ENCODE peak calls at places on chromosomes 12 and 14, in six cellular contexts. H, R, Z, W, Y and I are unnamed samples.

GRCh38 chr12:27624586-27624985 is 71.7 kb upstream of the REP15 start:
- DNase-seq in Z (no peak), Y (no peak), W (no peak), R (no peak), H (no peak), I (no peak)

GRCh38 chr14:68295316-68295816 is 475.8 kb downstream of the RAD51B start:
- DNase-seq in R (no peak), H (peak; percentile 90), Z (peak; percentile 73), Y (peak; percentile 55), W (no peak), I (peak; percentile 9)

GRCh38 chr14:91521058-91521721 is 11.1 kb upstream of the PPP4R3A start:
- DNase-seq in W (no peak), R (no peak), Y (no peak), H (no peak), Z (no peak), I (no peak)

GRCh38 chr14:33435911-33436310 is 497.2 kb downstream of the NPAS3 start:
- DNase-seq in Z (no peak), W (no peak), Y (no peak), R (peak; percentile 69), H (no peak), I (no peak)

GRCh38 chr12:92363295-92364146 is 217.9 kb upstream of the BTG1 start:
- DNase-seq in W (no peak), Z (peak; percentile 15), Y (peak; percentile 13), R (no peak), H (peak; percentile 16), I (no peak)

GRCh38 chr12:85829391-85829790 is 6.8 kb downstream of the RASSF9 start:
- DNase-seq in Y (no peak), H (no peak), W (no peak), Z (no peak), R (peak; percentile 71), I (no peak)

GRCh38 chr14:73783107-73783727 is 68.4 kb upstream of the PTGR2 start:
- DNase-seq in H (no peak), R (no peak), Y (peak; percentile 87), Z (no peak), W (no peak), I (no peak)

GRCh38 chr14:68282479-68283377 is 463.1 kb downstream of the RAD51B start:
- DNase-seq in W (no peak), Z (no peak), H (no peak), R (no peak), Y (no peak), I (no peak)

GRCh38 chr12:78167510-78167909 is 336.8 kb downstream of the NAV3 start:
- DNase-seq in R (no peak), H (no peak), Y (no peak), Z (no peak), W (no peak), I (no peak)

DNA sequence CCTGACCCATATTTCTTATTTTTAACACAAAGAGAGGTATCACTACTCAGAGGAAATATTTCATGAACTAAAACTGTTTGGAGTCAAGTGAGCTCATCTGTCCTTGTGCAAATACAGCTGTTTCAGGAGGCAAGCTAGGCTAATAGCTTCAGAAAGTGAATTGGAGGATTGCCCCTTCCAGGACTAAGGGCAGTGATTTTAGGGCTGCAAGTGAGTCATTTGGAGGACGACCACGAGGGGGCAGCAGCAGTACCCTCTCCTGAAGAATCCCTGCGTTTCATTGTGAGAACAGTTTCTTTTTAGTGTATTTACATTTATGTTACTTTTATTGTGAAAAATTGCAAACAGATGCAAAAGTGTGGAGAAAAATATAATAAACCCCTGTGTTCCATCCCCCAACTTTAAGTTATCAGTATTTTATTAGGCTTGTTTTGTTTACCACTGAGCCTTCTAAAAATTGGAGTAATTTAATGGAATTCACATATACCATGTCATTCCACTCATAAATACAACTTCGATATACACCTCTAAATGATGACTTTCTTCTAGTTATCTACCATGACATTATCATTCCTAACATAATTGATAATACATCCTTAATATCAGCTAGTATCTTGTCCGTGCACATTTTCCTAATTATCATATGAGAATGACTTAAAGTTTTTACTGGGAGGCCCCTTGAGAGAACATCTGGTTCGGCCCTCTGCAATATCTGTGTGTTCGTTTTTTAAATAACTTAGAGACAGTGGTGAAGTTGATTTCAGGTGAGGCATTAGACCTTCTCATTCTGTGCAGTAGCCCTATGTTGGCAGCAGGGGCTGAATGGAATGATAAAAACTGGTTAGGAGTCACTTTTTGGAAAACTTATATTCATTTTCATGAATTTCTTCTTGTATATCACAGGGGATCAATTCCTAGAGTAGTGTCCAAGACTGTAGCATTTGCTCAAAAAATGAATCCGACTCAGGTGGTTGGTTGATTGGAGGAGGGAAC is 13.7 kb downstream of the FOXJ2 start:
- DNase-seq in Z (peak; percentile 86), W (peak; percentile 70), R (peak; percentile 43), H (peak; percentile 82), Y (peak; percentile 82), I (peak; percentile 85)
- H3K36me3 ChIP-seq in Z (peaks cover 3% of the 10 kb centered on the region), W (peaks cover 6% of the 10 kb centered on the region), R (peaks cover 23% of the 10 kb centered on the region), H (peaks cover 6% of the 10 kb centered on the region), Y (peaks cover 51% of the 10 kb centered on the region), I (peaks cover 7% of the 10 kb centered on the region)

DNA sequence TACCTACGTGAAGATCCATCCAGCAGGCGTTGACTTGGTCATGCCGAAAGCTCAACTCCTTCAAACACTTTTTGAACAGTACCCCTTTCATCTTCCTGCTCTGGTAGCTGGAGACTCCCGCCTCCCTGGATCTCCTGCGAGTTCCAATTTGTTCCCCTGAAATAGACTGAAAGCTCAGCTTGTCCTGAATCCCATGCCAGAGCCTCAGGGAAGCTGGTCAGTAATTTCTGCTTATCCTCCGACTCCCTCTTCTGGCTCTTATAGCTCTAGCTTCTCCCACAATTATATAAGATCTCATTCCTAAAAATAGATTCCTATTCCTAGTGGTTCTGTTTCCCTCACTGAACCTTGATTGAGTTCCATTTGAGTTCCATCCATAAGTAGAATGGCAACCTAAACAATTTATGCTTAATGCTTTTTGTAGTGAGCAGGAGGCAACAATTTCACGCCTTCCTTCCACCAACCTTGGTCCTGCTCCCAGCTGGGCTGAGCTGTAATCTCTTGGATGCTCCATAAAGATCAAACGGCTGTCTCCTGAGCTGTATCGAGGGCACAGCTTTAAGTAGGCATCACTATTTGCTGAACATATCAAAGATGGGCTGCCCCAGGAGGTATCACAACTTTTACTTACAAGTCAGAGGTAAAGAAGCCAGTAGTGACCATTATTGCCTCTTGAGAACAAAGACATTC is 8.0 kb upstream of the TMEM132C start:
- DNase-seq in Z (peak; percentile 31), Y (peak; percentile 51), R (no peak), W (no peak), H (peak; percentile 16), I (peak; percentile 39)
- H3K4me3 ChIP-seq in Z (no peak overlapping the region), Y (no peak overlapping the region), R (no peak overlapping the region), W (no peak overlapping the region), H (no peak overlapping the region), I (no peak overlapping the region)

DNA sequence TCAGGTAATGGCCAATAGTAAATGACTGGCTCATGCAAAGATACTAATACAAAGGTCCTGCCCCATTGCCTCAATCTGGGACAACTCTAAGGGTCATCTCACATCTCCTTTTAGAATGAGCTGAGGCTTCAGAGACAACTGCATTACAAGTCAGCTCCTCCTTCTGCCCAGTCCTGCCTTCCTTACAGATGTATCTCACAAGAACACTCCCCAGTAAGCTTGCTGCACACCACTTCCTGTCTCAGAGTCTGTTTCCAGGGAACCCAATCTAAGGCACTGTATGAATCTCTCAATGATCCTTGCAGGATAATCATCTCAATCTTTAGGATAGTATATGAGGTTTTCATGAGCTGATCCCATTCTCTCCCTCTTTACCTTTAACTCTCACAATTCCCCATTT is 57.8 kb upstream of the ZDHHC17 start:
- DNase-seq in W (no peak), Z (no peak), H (no peak), Y (no peak), R (peak; percentile 40), I (no peak)
- H3K27me3 ChIP-seq in W (no peaks in the 10 kb centered on the region), Z (no peaks in the 10 kb centered on the region), H (no peaks in the 10 kb centered on the region), Y (no peaks in the 10 kb centered on the region), R (no peaks in the 10 kb centered on the region), I (no peaks in the 10 kb centered on the region)

GRCh38 chr14:69771136-69771535 is 4.2 kb downstream of the SRSF5 start:
- DNase-seq in W (no peak), R (no peak), H (no peak), Y (no peak), Z (no peak), I (no peak)
- H3K36me3 ChIP-seq in W (peaks cover 32% of the 10 kb centered on the region), R (peaks cover 58% of the 10 kb centered on the region), H (peaks cover 35% of the 10 kb centered on the region), Y (peaks cover 76% of the 10 kb centered on the region), Z (peaks cover 24% of the 10 kb centered on the region), I (peaks cover 44% of the 10 kb centered on the region)

GRCh38 chr14:22488522-22489246 is 100.3 kb downstream of the DAD1 start:
- DNase-seq in Z (no peak), Y (no peak), R (no peak), W (no peak), H (no peak), I (no peak)
- H3K4me3 ChIP-seq in Z (no peak overlapping the region), Y (no peak overlapping the region), R (no peak overlapping the region), W (no peak overlapping the region), H (no peak overlapping the region), I (no peak overlapping the region)

GRCh38 chr14:28766505-28767238 is at the start of gene FOXG1:
- DNase-seq in R (no peak), H (peak; percentile 87), Z (no peak), Y (peak; percentile 56), W (no peak), I (peak; percentile 98)
- H3K27me3 ChIP-seq in R (peaks cover 66% of the 10 kb centered on the region), H (peaks cover 30% of the 10 kb centered on the region), Z (peaks cover 92% of the 10 kb centered on the region), Y (peaks cover 100% of the 10 kb centered on the region), W (peaks cover 49% of the 10 kb centered on the region), I (peaks cover 92% of the 10 kb centered on the region)

GRCh38 chr14:95445161-95445560 is 71.3 kb downstream of the SYNE3 start:
- DNase-seq in H (no peak), Y (no peak), Z (no peak), W (no peak), R (no peak), I (no peak)

GRCh38 chr14:95449131-95449530 is 67.3 kb downstream of the SYNE3 start:
- DNase-seq in Z (no peak), H (no peak), W (no peak), Y (no peak), R (no peak), I (no peak)

GRCh38 chr14:95444132-95445129 is 72.0 kb downstream of the SYNE3 start:
- DNase-seq in Y (no peak), Z (peak; percentile 44), W (no peak), R (no peak), H (no peak), I (no peak)

GRCh38 chr14:95445676-95446075 is 70.8 kb downstream of the SYNE3 start:
- DNase-seq in Y (no peak), R (no peak), W (no peak), H (no peak), Z (no peak), I (no peak)

DNA sequence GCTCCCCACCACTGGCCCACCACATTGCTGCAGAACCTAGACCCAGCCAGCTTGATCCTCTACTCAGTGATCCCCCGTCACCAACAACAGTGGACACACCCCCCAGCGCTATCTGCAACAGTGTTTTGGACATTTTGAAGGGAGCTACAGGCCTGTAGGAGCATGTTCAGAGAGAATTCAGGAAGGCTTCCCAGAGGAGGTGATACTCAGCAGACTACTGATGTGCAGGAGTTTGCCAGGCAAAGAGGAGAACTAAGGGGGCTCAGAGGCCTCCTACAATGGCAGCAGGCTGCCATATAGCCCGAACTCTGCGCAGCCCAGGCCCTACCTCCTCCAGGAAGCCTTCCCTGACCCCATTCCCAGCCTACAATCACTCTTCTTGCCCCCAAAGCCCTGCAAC is 70.0 kb downstream of the SYNE3 start:
- DNase-seq in H (no peak), R (no peak), Y (no peak), Z (no peak), W (no peak), I (peak; percentile 5)
- H3K36me3 ChIP-seq in H (no peaks in the 10 kb centered on the region), R (no peaks in the 10 kb centered on the region), Y (no peaks in the 10 kb centered on the region), Z (no peaks in the 10 kb centered on the region), W (no peaks in the 10 kb centered on the region), I (no peaks in the 10 kb centered on the region)